ENCODE peak calls at places on chromosomes 2 and 18, in eight cellular contexts. B is aorta, K is sigmoid colon, M is substantia nigra, F is EL, Q is kidney, W is NCI-H82, N is neural crest cell. Y is an unnamed sample.

GRCh38 chr2:30127016-30127893 is 19.6 kb upstream of the YPEL5 start:
- DNase-seq in F (peak; percentile 55), B (no peak), N (no peak), Q (no peak), W (no peak), M (no peak), K (no peak), Y (no peak)

GRCh38 chr2:101109451-101110140 is 41.6 kb downstream of the TBC1D8 start:
- DNase-seq in N (no peak), K (no peak), M (no peak), F (no peak), W (peak; percentile 84), B (no peak), Q (no peak), Y (no peak)

GRCh38 chr2:188519133-188519532 is 227.5 kb downstream of the GULP1 start:
- DNase-seq in B (no peak), F (peak; percentile 74), N (no peak), W (no peak), Q (no peak), K (no peak), M (no peak), Y (no peak)

GRCh38 chr2:33126973-33127372 is 180.2 kb downstream of the LTBP1 start:
- DNase-seq in W (no peak), M (no peak), Q (no peak), F (peak; percentile 49), N (no peak), K (no peak), B (no peak), Y (no peak)

GRCh38 chr2:240999001-240999791 is 778 bp downstream of the SNED1 start:
- DNase-seq in F (no peak), M (no peak), B (no peak), Q (peak; percentile 86), W (no peak), K (peak; percentile 71), N (no peak), Y (no peak)

GRCh38 chr2:232104076-232104646 is 142.6 kb downstream of the DIS3L2 start:
- DNase-seq in F (no peak), W (no peak), B (no peak), K (no peak), M (no peak), Q (no peak), N (no peak), Y (no peak)

GRCh38 chr2:162686336-162686735 is 152.2 kb downstream of the KCNH7 start:
- DNase-seq in N (no peak), Q (no peak), K (no peak), F (no peak), W (no peak), B (no peak), M (no peak), Y (no peak)

GRCh38 chr2:169705927-169706326 is 11.7 kb downstream of the PHOSPHO2 start:
- DNase-seq in B (no peak), Q (no peak), W (no peak), F (peak; percentile 37), N (no peak), K (no peak), M (no peak), Y (no peak)

GRCh38 chr2:56684371-56684770 is 500.6 kb downstream of the CCDC85A start:
- DNase-seq in W (no peak), F (no peak), N (no peak), Q (no peak), B (no peak), K (no peak), M (no peak), Y (no peak)

GRCh38 chr2:42360493-42360889 is 526 bp downstream of the COX7A2L start:
- DNase-seq in Q (no peak), M (no peak), B (no peak), K (no peak), F (no peak), N (no peak), W (peak; percentile 42), Y (no peak)

GRCh38 chr2:44528595-44528994 is 166.8 kb downstream of the CAMKMT start:
- DNase-seq in B (no peak), K (no peak), N (no peak), W (no peak), M (no peak), F (peak; percentile 80), Q (no peak), Y (no peak)

GRCh38 chr18:23547806-23548205 is 38.5 kb downstream of the NPC1 start:
- DNase-seq in M (no peak), K (no peak), F (peak; percentile 33), N (no peak), W (no peak), B (no peak), Q (no peak), Y (no peak)

GRCh38 chr2:102421890-102422759 is 835 bp upstream of the IL18RAP start:
- DNase-seq in B (no peak), Q (no peak), N (no peak), M (no peak), F (no peak), K (no peak), W (no peak), Y (peak; percentile 80)

GRCh38 chr2:146982393-146982846 is 862.4 kb upstream of the ACVR2A start:
- DNase-seq in B (peak; percentile 48), K (peak; percentile 82), F (peak; percentile 29), Q (no peak), M (no peak), W (no peak), N (no peak), Y (no peak)